ENCODE peak calls at places on chromosomes 3 and 15, in six cellular contexts. K is right cardiac atrium, R is cardiac muscle cell, D is body of pancreas, P is transverse colon, J is Caco-2. L is an unnamed sample. For H3K4me1, the result is how much of the 10 kb centered on the place peaks cover.

GRCh38 chr3:18351823-18352744 is 73.1 kb downstream of the SATB1 start:
- DNase-seq in K (no peak), J (no peak), R (no peak), P (peak), D (peak), L (no peak)

GRCh38 chr3:112394008-112394616 is 61.2 kb downstream of the CD200 start:
- DNase-seq in K (peak), D (no peak), J (no peak), R (peak), P (no peak), L (no peak)

GRCh38 chr15:48939686-48940085 is 24.0 kb downstream of the SHC4 start:
- DNase-seq in D (no peak), J (no peak), P (no peak), R (peak), K (peak), L (no peak)

GRCh38 chr3:56801151-56801596 is 575 bp downstream of the ARHGEF3 start:
- DNase-seq in D (peak), J (no peak), P (no peak), K (no peak), R (no peak), L (no peak)

GRCh38 chr3:27943106-27943505 is 221.0 kb upstream of the EOMES start:
- DNase-seq in D (peak), J (no peak), K (peak), P (no peak), R (peak), L (no peak)

GRCh38 chr3:129439381-129439816 is 349 bp downstream of the MBD4 start:
- DNase-seq in K (peak), R (no peak), P (peak), D (peak), J (no peak), L (no peak)

GRCh38 chr3:108396336-108396735 is 100.0 kb downstream of the HHLA2 start:
- DNase-seq in R (no peak), P (no peak), J (no peak), D (no peak), K (no peak), L (no peak)

GRCh38 chr3:44992555-44993470 is 16.8 kb downstream of the EXOSC7 start:
- DNase-seq in P (no peak), K (no peak), J (no peak), R (peak), D (no peak), L (no peak)

GRCh38 chr15:59993950-59994401 is 10.1 kb upstream of the FOXB1 start:
- DNase-seq in K (no peak), P (no peak), D (no peak), J (no peak), R (no peak), L (no peak)

GRCh38 chr15:64699767-64700388 is 75.5 kb downstream of the RBPMS2 start:
- DNase-seq in K (peak), R (peak), J (peak), P (no peak), D (peak), L (no peak)

GRCh38 chr3:114155370-114155821 is 23.5 kb downstream of the DRD3 start:
- DNase-seq in P (peak), K (no peak), D (no peak), R (peak), J (no peak), L (no peak)

GRCh38 chr15:70357453-70357852 is 259.7 kb upstream of the TLE3 start:
- DNase-seq in K (no peak), J (no peak), R (no peak), P (no peak), D (no peak), L (no peak)

GRCh38 chr3:177468816-177469590 is 271.7 kb upstream of the TBL1XR1 start:
- DNase-seq in P (no peak), D (no peak), K (no peak), J (no peak), R (peak), L (no peak)

GRCh38 chr3:149471991-149472390 is 2.5 kb upstream of the TM4SF4 start:
- DNase-seq in J (no peak), K (no peak), P (no peak), D (no peak), R (no peak), L (no peak)

GRCh38 chr3:147139341-147139740 is 267.0 kb downstream of the ZIC4 start:
- DNase-seq in P (no peak), K (no peak), D (no peak), J (no peak), R (no peak), L (no peak)

DNA sequence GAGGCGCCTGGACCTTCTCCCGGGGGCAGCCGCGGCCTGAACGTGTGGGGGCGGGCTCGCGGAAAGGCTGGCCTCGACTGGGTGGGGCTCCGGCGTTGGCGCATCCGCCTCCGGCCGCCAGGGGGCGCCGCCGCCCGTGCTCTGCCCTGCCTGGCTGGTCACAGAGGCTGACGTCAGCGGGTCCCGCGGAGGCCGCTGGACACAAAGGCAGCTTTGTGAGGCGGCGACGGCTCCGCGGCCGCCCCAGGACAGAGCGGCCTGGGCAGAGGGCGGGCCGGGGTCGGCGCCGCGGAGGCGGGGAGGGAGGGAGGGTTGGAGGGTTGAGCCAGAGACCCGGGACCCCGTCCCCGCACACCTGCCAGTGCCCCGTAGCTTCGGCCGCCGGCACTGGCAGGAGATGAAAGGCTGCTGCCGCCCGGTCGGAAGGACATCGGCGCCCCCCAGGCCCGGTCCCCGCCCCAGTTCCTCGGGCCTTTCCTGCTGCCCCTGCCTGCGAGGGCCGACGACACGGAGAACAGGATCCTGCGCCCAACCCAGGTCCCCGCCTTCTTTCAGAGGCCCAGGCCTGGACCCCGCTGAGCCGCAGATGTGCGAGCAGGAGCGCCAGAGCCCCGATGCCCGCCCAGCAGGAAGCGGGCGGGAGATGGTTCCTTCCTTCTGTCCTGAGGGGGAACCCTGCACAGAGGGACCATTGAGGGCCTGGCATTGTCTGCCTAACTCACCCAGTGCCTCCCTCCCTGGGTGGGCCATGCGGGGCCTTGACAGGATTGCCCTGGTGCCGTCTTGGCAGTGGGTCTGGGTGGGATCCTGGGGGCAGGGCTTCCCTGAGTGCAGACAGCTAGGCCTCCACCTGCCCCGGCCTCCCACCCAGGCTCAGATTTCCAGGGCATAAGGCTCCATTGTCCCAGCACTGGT is 8.7 kb upstream of the SEMA3B start:
- DNase-seq in D (peak), R (peak), K (peak), J (peak), P (peak), L (peak)
- H3K4me1 ChIP-seq in D (under half), R (under half), K (under half), J (under half), P (under half), L (under half)

GRCh38 chr3:52053307-52054304 is 2.8 kb downstream of the DUSP7 start:
- DNase-seq in K (no peak), R (peak), P (no peak), D (no peak), J (no peak), L (no peak)
- H3K4me1 ChIP-seq in K (under half), R (under half), P (under half), D (half or more), J (under half), L (under half)

DNA sequence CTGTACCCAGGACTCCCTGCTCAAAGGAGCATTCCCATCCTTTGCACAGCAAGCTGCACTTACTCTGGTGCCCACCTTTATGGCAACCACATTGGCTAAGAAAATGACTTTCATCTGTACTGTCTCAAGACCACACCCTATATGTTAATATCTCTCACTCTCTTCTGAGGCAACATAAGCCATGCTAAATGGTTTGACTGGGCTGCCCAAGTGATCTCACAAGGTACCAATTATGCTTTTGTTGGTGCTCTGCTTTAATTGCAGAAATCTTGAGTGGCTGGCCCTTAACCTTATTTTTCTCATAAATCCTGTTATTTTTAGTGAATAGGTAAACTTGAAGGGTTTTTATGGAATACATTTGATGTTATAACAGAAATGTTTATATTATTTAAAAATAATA is 17.7 kb downstream of the RYK start:
- DNase-seq in P (no peak), D (no peak), J (no peak), K (no peak), R (no peak), L (no peak)
- H3K4me1 ChIP-seq in P (under half), D (under half), J (under half), K (under half), R (under half), L (under half)

GRCh38 chr3:156685198-156685597 is 10.8 kb downstream of the TIPARP start:
- DNase-seq in P (no peak), K (no peak), J (no peak), R (peak), D (no peak), L (no peak)
- H3K4me1 ChIP-seq in P (half or more), K (under half), J (under half), R (half or more), D (half or more), L (under half)

DNA sequence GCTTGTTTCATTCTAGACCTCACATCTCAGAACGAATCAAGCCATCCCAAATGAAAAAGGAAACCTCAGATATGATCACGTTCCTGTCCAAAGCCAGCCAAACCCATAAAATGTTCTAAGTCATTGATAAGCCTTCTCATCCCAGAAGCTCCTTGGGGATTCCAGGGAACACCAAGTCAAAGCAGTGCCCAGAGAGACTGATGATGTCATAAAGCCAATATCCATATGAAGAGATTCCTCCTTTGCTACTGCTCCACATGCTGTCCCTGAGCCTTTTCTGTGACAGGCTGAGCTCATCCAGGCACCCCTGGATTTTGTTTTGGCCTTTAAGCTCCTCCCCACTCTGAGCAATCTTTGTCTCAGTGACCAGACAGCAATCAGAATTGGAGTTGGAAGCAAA is 25.2 kb downstream of the MEX3B start:
- DNase-seq in K (no peak), D (no peak), J (no peak), R (no peak), P (no peak), L (no peak)
- H3K4me1 ChIP-seq in K (under half), D (under half), J (under half), R (under half), P (under half), L (under half)

DNA sequence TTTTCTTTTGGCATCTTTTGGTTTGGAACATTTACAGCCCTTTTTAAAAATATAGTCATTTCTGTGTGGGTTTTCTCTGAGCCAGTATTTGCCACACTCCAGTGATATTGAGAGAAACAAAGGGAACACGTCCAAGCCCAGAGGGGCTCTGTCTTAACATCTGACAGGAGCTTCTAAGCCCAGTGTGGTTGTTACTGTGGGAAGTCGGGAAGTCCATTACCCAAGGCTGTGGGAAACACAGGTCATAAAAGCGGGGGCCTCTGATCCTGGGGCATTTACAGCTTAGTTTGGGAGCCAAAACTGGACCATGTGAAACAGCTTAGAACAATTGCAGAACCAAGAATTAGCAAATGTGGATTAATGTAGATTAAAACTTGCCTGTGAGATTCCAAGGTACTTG is 123.0 kb downstream of the PTPRG start:
- DNase-seq in P (no peak), K (no peak), D (no peak), R (no peak), J (no peak), L (no peak)
- H3K4me1 ChIP-seq in P (under half), K (under half), D (under half), R (under half), J (under half), L (under half)

DNA sequence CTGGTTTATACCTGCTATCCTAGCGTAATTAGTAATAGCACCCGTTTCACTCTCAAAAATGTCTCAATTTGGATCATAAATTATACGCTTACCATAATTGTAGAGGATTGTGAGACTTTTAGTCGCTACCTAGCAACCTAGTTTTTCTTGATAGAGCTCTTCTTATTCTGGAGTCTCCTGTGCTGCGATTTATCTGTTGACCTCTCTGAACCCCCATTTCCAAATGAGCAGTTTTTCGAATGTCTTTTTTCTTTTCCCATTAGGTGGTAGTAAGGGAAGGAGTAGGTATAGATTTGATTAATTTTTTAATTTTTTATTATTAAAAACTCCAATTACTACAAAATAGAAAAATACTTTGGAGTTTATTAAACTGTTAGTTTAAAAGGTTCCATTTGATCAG is 10.6 kb downstream of the SETD5 start:
- DNase-seq in J (no peak), P (no peak), D (no peak), R (no peak), K (no peak), L (no peak)
- H3K4me1 ChIP-seq in J (half or more), P (under half), D (half or more), R (under half), K (under half), L (under half)

DNA sequence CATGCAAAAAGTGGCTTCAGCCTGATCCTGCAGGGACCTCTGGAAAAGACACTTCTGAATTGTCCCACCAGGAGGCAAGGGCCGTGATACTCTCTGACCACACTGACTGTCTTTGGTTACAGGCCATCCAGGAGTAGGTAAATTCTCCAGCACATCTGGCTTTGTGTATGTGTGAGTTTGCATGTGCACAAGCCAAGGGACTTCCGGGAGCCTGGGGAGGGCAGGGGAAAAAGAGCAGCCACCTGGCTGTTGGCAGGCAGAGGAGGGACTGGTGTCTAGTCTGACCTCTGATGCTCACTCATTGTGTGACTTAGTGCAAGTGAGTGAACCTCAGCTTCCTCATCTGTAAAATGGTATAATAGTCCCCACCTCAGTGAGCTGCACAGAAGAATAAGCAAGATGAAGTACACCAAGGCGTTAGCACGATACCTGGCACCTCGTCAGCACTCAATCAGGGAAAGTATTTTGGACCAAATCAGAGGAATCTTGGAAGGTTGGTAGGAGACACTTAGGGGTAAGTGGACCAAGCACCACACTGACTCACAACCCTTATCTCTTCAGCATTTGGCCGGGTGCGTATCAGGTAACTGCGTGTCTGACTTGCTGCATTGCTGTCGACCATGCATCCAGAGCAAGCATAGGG is 19.1 kb downstream of the KLHL6 start:
- DNase-seq in R (no peak), P (peak), D (no peak), J (no peak), K (no peak), L (no peak)
- H3K4me1 ChIP-seq in R (under half), P (under half), D (under half), J (under half), K (under half), L (under half)

L was measured in breast epithelium.